ENCODE peak calls at places on chromosomes 7 and 10, in four cellular contexts. One of them, this sample, is unnamed.

GRCh38 chr10:29120216-29120615 is 168.7 kb upstream of the LYZL1 start:
- DNase-seq in ACHN: peak
- DNase-seq in aorta: no peak
- DNase-seq in effector CD8-positive, alpha-beta T cell: no peak
- DNase-seq in this sample: no peak

GRCh38 chr10:104303594-104304178 is 34.6 kb downstream of the ITPRIP start:
- DNase-seq in ACHN: no peak
- DNase-seq in effector CD8-positive, alpha-beta T cell: no peak
- DNase-seq in aorta: no peak
- DNase-seq in this sample: no peak

GRCh38 chr10:27448926-27449325 is 55.2 kb upstream of the RAB18 start:
- DNase-seq in ACHN: peak
- DNase-seq in effector CD8-positive, alpha-beta T cell: no peak
- DNase-seq in aorta: no peak
- DNase-seq in this sample: no peak

GRCh38 chr7:114148779-114149178 is 230.0 kb upstream of the PPP1R3A start:
- DNase-seq in effector CD8-positive, alpha-beta T cell: no peak
- DNase-seq in aorta: no peak
- DNase-seq in ACHN: peak
- DNase-seq in this sample: no peak

GRCh38 chr7:12741951-12742575 is 54.6 kb downstream of the ARL4A start:
- DNase-seq in ACHN: no peak
- DNase-seq in effector CD8-positive, alpha-beta T cell: no peak
- DNase-seq in aorta: no peak
- DNase-seq in this sample: no peak

GRCh38 chr7:106344861-106345260 is 60.1 kb upstream of the NAMPT start:
- DNase-seq in ACHN: no peak
- DNase-seq in aorta: no peak
- DNase-seq in effector CD8-positive, alpha-beta T cell: no peak
- DNase-seq in this sample: no peak

GRCh38 chr7:113188396-113188795 is 70.0 kb upstream of the SMIM30 start:
- DNase-seq in ACHN: no peak
- DNase-seq in aorta: no peak
- DNase-seq in effector CD8-positive, alpha-beta T cell: no peak
- DNase-seq in this sample: no peak

GRCh38 chr7:17402628-17403278 is 104.3 kb downstream of the AHR start:
- DNase-seq in effector CD8-positive, alpha-beta T cell: no peak
- DNase-seq in ACHN: no peak
- DNase-seq in aorta: no peak
- DNase-seq in this sample: no peak

GRCh38 chr10:91220194-91220953 is at the start of gene PCGF5:
- DNase-seq in effector CD8-positive, alpha-beta T cell: peak
- DNase-seq in ACHN: peak
- DNase-seq in aorta: peak
- DNase-seq in this sample: peak

GRCh38 chr10:24417053-24417452 is 208.1 kb downstream of the KIAA1217 start:
- DNase-seq in aorta: no peak
- DNase-seq in effector CD8-positive, alpha-beta T cell: no peak
- DNase-seq in ACHN: no peak
- DNase-seq in this sample: no peak

GRCh38 chr7:30046127-30046774 is 18.0 kb downstream of the PLEKHA8 start:
- DNase-seq in ACHN: no peak
- DNase-seq in aorta: no peak
- DNase-seq in effector CD8-positive, alpha-beta T cell: no peak
- DNase-seq in this sample: no peak

GRCh38 chr7:111561909-111562732 is at the start of gene IMMP2L:
- DNase-seq in aorta: peak
- DNase-seq in ACHN: peak
- DNase-seq in effector CD8-positive, alpha-beta T cell: peak
- DNase-seq in this sample: peak

GRCh38 chr7:157129200-157129599 is 9.5 kb upstream of the UBE3C start:
- DNase-seq in aorta: no peak
- DNase-seq in ACHN: no peak
- DNase-seq in effector CD8-positive, alpha-beta T cell: no peak
- DNase-seq in this sample: no peak

GRCh38 chr10:100184426-100185219 is 1.2 kb downstream of the ERLIN1 start:
- DNase-seq in effector CD8-positive, alpha-beta T cell: no peak
- DNase-seq in ACHN: peak
- DNase-seq in aorta: no peak
- DNase-seq in this sample: peak

GRCh38 chr7:42103456-42103855 is 133.6 kb downstream of the GLI3 start:
- DNase-seq in aorta: no peak
- DNase-seq in effector CD8-positive, alpha-beta T cell: no peak
- DNase-seq in ACHN: no peak
- DNase-seq in this sample: no peak

GRCh38 chr7:66928388-66928787 is 7.4 kb downstream of the TMEM248 start:
- DNase-seq in aorta: no peak
- DNase-seq in effector CD8-positive, alpha-beta T cell: no peak
- DNase-seq in ACHN: no peak
- DNase-seq in this sample: peak

GRCh38 chr7:29486191-29486700 is 77.4 kb upstream of the PRR15 start:
- DNase-seq in ACHN: no peak
- DNase-seq in effector CD8-positive, alpha-beta T cell: no peak
- DNase-seq in aorta: no peak
- DNase-seq in this sample: no peak

GRCh38 chr10:31296754-31297153 is 22.3 kb upstream of the ZEB1 start:
- DNase-seq in aorta: no peak
- DNase-seq in effector CD8-positive, alpha-beta T cell: no peak
- DNase-seq in ACHN: no peak
- DNase-seq in this sample: no peak